ENCODE peak calls at places on chromosomes 11 and 22, in eight cellular contexts. One of them, this sample, is unnamed.

GRCh38 chr11:126473269-126473668 is 117.8 kb downstream of the ST3GAL4 start:
- DNase-seq in GM23248: no peak
- DNase-seq in neural progenitor cell: no peak
- DNase-seq in colonic mucosa: no peak
- DNase-seq in astrocyte: no peak
- DNase-seq in Karpas-422: no peak
- DNase-seq in mammary epithelial cell: no peak
- DNase-seq in MM.1S: no peak
- DNase-seq in this sample: no peak

GRCh38 chr11:39236916-39237315 is 2222.5 kb downstream of the LRRC4C start:
- DNase-seq in GM23248: no peak
- DNase-seq in neural progenitor cell: peak; percentile 23
- DNase-seq in colonic mucosa: no peak
- DNase-seq in astrocyte: peak; percentile 18
- DNase-seq in Karpas-422: no peak
- DNase-seq in mammary epithelial cell: peak; percentile 14
- DNase-seq in MM.1S: no peak
- DNase-seq in this sample: no peak

GRCh38 chr11:67613960-67614715 is 7.4 kb downstream of the NDUFV1 start:
- DNase-seq in GM23248: peak; percentile 64
- DNase-seq in neural progenitor cell: peak; percentile 87
- DNase-seq in colonic mucosa: peak; percentile 66
- DNase-seq in astrocyte: no peak
- DNase-seq in Karpas-422: peak; percentile 95
- DNase-seq in mammary epithelial cell: peak; percentile 57
- DNase-seq in MM.1S: peak; percentile 93
- DNase-seq in this sample: peak; percentile 91

GRCh38 chr11:92306966-92307504 is 82.4 kb downstream of the FAT3 start:
- DNase-seq in GM23248: no peak
- DNase-seq in neural progenitor cell: no peak
- DNase-seq in colonic mucosa: no peak
- DNase-seq in astrocyte: no peak
- DNase-seq in Karpas-422: no peak
- DNase-seq in mammary epithelial cell: no peak
- DNase-seq in MM.1S: no peak
- DNase-seq in this sample: no peak

GRCh38 chr11:68398870-68399865 is 61.4 kb upstream of the PPP6R3 start:
- DNase-seq in GM23248: no peak
- DNase-seq in neural progenitor cell: no peak
- DNase-seq in colonic mucosa: no peak
- DNase-seq in astrocyte: no peak
- DNase-seq in Karpas-422: no peak
- DNase-seq in mammary epithelial cell: no peak
- DNase-seq in MM.1S: no peak
- DNase-seq in this sample: no peak

GRCh38 chr11:64245401-64245796 is 1.3 kb downstream of the PPP1R14B start:
- DNase-seq in GM23248: no peak
- DNase-seq in neural progenitor cell: no peak
- DNase-seq in colonic mucosa: no peak
- DNase-seq in astrocyte: no peak
- DNase-seq in Karpas-422: peak; percentile 76
- DNase-seq in mammary epithelial cell: no peak
- DNase-seq in MM.1S: peak; percentile 29
- DNase-seq in this sample: no peak

GRCh38 chr11:82225930-82226329 is 507.7 kb downstream of the FAM181B start:
- DNase-seq in GM23248: no peak
- DNase-seq in neural progenitor cell: peak; percentile 10
- DNase-seq in colonic mucosa: no peak
- DNase-seq in astrocyte: no peak
- DNase-seq in Karpas-422: peak; percentile 63
- DNase-seq in mammary epithelial cell: no peak
- DNase-seq in MM.1S: peak; percentile 9
- DNase-seq in this sample: no peak

GRCh38 chr11:46615756-46616155 is 1.3 kb downstream of the HARBI1 start:
- DNase-seq in GM23248: peak; percentile 53
- DNase-seq in neural progenitor cell: no peak
- DNase-seq in colonic mucosa: no peak
- DNase-seq in astrocyte: no peak
- DNase-seq in Karpas-422: no peak
- DNase-seq in mammary epithelial cell: no peak
- DNase-seq in MM.1S: no peak
- DNase-seq in this sample: no peak

GRCh38 chr11:60866911-60867870 is at the start of gene ZP1:
- DNase-seq in GM23248: no peak
- DNase-seq in neural progenitor cell: no peak
- DNase-seq in colonic mucosa: no peak
- DNase-seq in astrocyte: no peak
- DNase-seq in Karpas-422: no peak
- DNase-seq in mammary epithelial cell: no peak
- DNase-seq in MM.1S: no peak
- DNase-seq in this sample: no peak

GRCh38 chr11:7635137-7635536 is 38.2 kb downstream of the CYB5R2 start:
- DNase-seq in GM23248: no peak
- DNase-seq in neural progenitor cell: no peak
- DNase-seq in colonic mucosa: no peak
- DNase-seq in astrocyte: no peak
- DNase-seq in Karpas-422: no peak
- DNase-seq in mammary epithelial cell: no peak
- DNase-seq in MM.1S: no peak
- DNase-seq in this sample: no peak

GRCh38 chr11:57458410-57459111 is 1.8 kb upstream of the RTN4RL2 start:
- DNase-seq in GM23248: peak; percentile 58
- DNase-seq in neural progenitor cell: peak; percentile 70
- DNase-seq in colonic mucosa: peak; percentile 74
- DNase-seq in astrocyte: no peak
- DNase-seq in Karpas-422: peak; percentile 70
- DNase-seq in mammary epithelial cell: no peak
- DNase-seq in MM.1S: no peak
- DNase-seq in this sample: peak; percentile 86

GRCh38 chr11:63613517-63614135 is 607 bp downstream of the PLAAT3 start:
- DNase-seq in GM23248: peak; percentile 38
- DNase-seq in neural progenitor cell: peak; percentile 62
- DNase-seq in colonic mucosa: peak; percentile 40
- DNase-seq in astrocyte: no peak
- DNase-seq in Karpas-422: no peak
- DNase-seq in mammary epithelial cell: no peak
- DNase-seq in MM.1S: no peak
- DNase-seq in this sample: peak; percentile 87

GRCh38 chr22:20083891-20084546 is 4.0 kb downstream of the DGCR8 start:
- DNase-seq in GM23248: no peak
- DNase-seq in neural progenitor cell: no peak
- DNase-seq in colonic mucosa: no peak
- DNase-seq in astrocyte: no peak
- DNase-seq in Karpas-422: no peak
- DNase-seq in mammary epithelial cell: no peak
- DNase-seq in MM.1S: no peak
- DNase-seq in this sample: no peak

GRCh38 chr11:57735655-57736298 is 5.5 kb upstream of the SELENOH start:
- DNase-seq in GM23248: no peak
- DNase-seq in neural progenitor cell: no peak
- DNase-seq in colonic mucosa: no peak
- DNase-seq in astrocyte: no peak
- DNase-seq in Karpas-422: peak; percentile 35
- DNase-seq in mammary epithelial cell: no peak
- DNase-seq in MM.1S: peak; percentile 64
- DNase-seq in this sample: peak; percentile 57

GRCh38 chr11:129973809-129974208 is 28.8 kb downstream of the PRDM10 start:
- DNase-seq in GM23248: no peak
- DNase-seq in neural progenitor cell: peak; percentile 20
- DNase-seq in colonic mucosa: no peak
- DNase-seq in astrocyte: no peak
- DNase-seq in Karpas-422: no peak
- DNase-seq in mammary epithelial cell: no peak
- DNase-seq in MM.1S: no peak
- DNase-seq in this sample: peak; percentile 92
- H3K9ac ChIP-seq in GM23248: no peak overlapping the region
- H3K9ac ChIP-seq in neural progenitor cell: no peak overlapping the region
- H3K9ac ChIP-seq in colonic mucosa: no peak overlapping the region
- H3K9ac ChIP-seq in astrocyte: no peak overlapping the region
- H3K9ac ChIP-seq in Karpas-422: peak overlapping the region; percentile 44
- H3K9ac ChIP-seq in mammary epithelial cell: no peak overlapping the region
- H3K9ac ChIP-seq in MM.1S: no peak overlapping the region
- H3K9ac ChIP-seq in this sample: no peak overlapping the region

GRCh38 chr11:33891714-33892327 is at the start of gene LMO2:
- DNase-seq in GM23248: no peak
- DNase-seq in neural progenitor cell: no peak
- DNase-seq in colonic mucosa: no peak
- DNase-seq in astrocyte: no peak
- DNase-seq in Karpas-422: no peak
- DNase-seq in mammary epithelial cell: no peak
- DNase-seq in MM.1S: no peak
- DNase-seq in this sample: no peak
- H3K27ac ChIP-seq in GM23248: peak within 1 kb of the TSS; percentile 7
- H3K27ac ChIP-seq in neural progenitor cell: peak within 1 kb of the TSS; percentile 61
- H3K27ac ChIP-seq in colonic mucosa: no peak within 1 kb of the TSS
- H3K27ac ChIP-seq in astrocyte: peak within 1 kb of the TSS; percentile 47
- H3K27ac ChIP-seq in Karpas-422: no peak within 1 kb of the TSS
- H3K27ac ChIP-seq in mammary epithelial cell: no peak within 1 kb of the TSS
- H3K27ac ChIP-seq in MM.1S: no peak within 1 kb of the TSS
- H3K27ac ChIP-seq in this sample: peak within 1 kb of the TSS; percentile 71

GRCh38 chr22:24176040-24176439 is 5.2 kb upstream of the SUSD2 start:
- DNase-seq in GM23248: no peak
- DNase-seq in neural progenitor cell: no peak
- DNase-seq in colonic mucosa: no peak
- DNase-seq in astrocyte: no peak
- DNase-seq in Karpas-422: no peak
- DNase-seq in mammary epithelial cell: no peak
- DNase-seq in MM.1S: no peak
- DNase-seq in this sample: no peak
- H3K9ac ChIP-seq in GM23248: no peak overlapping the region
- H3K9ac ChIP-seq in neural progenitor cell: no peak overlapping the region
- H3K9ac ChIP-seq in colonic mucosa: no peak overlapping the region
- H3K9ac ChIP-seq in astrocyte: no peak overlapping the region
- H3K9ac ChIP-seq in Karpas-422: no peak overlapping the region
- H3K9ac ChIP-seq in mammary epithelial cell: no peak overlapping the region
- H3K9ac ChIP-seq in MM.1S: no peak overlapping the region
- H3K9ac ChIP-seq in this sample: no peak overlapping the region

GRCh38 chr22:25694167-25694907 is 47.7 kb upstream of the MYO18B start:
- DNase-seq in GM23248: no peak
- DNase-seq in neural progenitor cell: no peak
- DNase-seq in colonic mucosa: no peak
- DNase-seq in astrocyte: no peak
- DNase-seq in Karpas-422: no peak
- DNase-seq in mammary epithelial cell: no peak
- DNase-seq in MM.1S: no peak
- DNase-seq in this sample: no peak
- H3K27ac ChIP-seq in GM23248: no peak overlapping the region
- H3K27ac ChIP-seq in neural progenitor cell: no peak overlapping the region
- H3K27ac ChIP-seq in colonic mucosa: no peak overlapping the region
- H3K27ac ChIP-seq in astrocyte: no peak overlapping the region
- H3K27ac ChIP-seq in Karpas-422: no peak overlapping the region
- H3K27ac ChIP-seq in mammary epithelial cell: no peak overlapping the region
- H3K27ac ChIP-seq in MM.1S: no peak overlapping the region
- H3K27ac ChIP-seq in this sample: no peak overlapping the region

DNA sequence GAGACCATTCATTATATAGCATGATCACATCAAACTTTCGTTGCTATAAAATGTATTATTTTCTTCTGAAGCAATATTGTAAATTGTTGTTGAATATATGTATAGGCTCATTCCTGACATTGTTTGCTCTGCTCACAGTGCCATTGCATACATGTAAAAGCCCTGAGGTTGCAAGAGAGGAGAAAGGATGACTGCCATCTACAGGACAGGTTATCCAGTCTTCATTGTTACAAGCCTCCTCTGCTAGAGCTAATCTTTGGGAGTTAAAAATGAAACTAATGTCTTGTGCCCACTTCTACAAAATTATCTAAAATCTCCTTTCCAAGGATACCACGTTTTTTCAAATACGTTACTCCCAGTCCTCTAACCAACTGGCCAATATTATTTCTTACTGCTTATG is 16.4 kb upstream of the OR5AL1 start:
- DNase-seq in GM23248: no peak
- DNase-seq in neural progenitor cell: peak; percentile 12
- DNase-seq in colonic mucosa: no peak
- DNase-seq in astrocyte: no peak
- DNase-seq in Karpas-422: no peak
- DNase-seq in mammary epithelial cell: no peak
- DNase-seq in MM.1S: no peak
- DNase-seq in this sample: no peak
- H3K9ac ChIP-seq in GM23248: no peak overlapping the region
- H3K9ac ChIP-seq in neural progenitor cell: no peak overlapping the region
- H3K9ac ChIP-seq in colonic mucosa: no peak overlapping the region
- H3K9ac ChIP-seq in astrocyte: no peak overlapping the region
- H3K9ac ChIP-seq in Karpas-422: no peak overlapping the region
- H3K9ac ChIP-seq in mammary epithelial cell: no peak overlapping the region
- H3K9ac ChIP-seq in MM.1S: no peak overlapping the region
- H3K9ac ChIP-seq in this sample: no peak overlapping the region

GRCh38 chr22:29359469-29359868 is 28.9 kb downstream of the AP1B1 start:
- DNase-seq in GM23248: peak; percentile 65
- DNase-seq in neural progenitor cell: peak; percentile 71
- DNase-seq in colonic mucosa: peak; percentile 59
- DNase-seq in astrocyte: peak; percentile 32
- DNase-seq in Karpas-422: peak; percentile 52
- DNase-seq in mammary epithelial cell: no peak
- DNase-seq in MM.1S: no peak
- DNase-seq in this sample: peak; percentile 83
- H3K27ac ChIP-seq in GM23248: no peak overlapping the region
- H3K27ac ChIP-seq in neural progenitor cell: no peak overlapping the region
- H3K27ac ChIP-seq in colonic mucosa: no peak overlapping the region
- H3K27ac ChIP-seq in astrocyte: no peak overlapping the region
- H3K27ac ChIP-seq in Karpas-422: no peak overlapping the region
- H3K27ac ChIP-seq in mammary epithelial cell: no peak overlapping the region
- H3K27ac ChIP-seq in MM.1S: no peak overlapping the region
- H3K27ac ChIP-seq in this sample: no peak overlapping the region

DNA sequence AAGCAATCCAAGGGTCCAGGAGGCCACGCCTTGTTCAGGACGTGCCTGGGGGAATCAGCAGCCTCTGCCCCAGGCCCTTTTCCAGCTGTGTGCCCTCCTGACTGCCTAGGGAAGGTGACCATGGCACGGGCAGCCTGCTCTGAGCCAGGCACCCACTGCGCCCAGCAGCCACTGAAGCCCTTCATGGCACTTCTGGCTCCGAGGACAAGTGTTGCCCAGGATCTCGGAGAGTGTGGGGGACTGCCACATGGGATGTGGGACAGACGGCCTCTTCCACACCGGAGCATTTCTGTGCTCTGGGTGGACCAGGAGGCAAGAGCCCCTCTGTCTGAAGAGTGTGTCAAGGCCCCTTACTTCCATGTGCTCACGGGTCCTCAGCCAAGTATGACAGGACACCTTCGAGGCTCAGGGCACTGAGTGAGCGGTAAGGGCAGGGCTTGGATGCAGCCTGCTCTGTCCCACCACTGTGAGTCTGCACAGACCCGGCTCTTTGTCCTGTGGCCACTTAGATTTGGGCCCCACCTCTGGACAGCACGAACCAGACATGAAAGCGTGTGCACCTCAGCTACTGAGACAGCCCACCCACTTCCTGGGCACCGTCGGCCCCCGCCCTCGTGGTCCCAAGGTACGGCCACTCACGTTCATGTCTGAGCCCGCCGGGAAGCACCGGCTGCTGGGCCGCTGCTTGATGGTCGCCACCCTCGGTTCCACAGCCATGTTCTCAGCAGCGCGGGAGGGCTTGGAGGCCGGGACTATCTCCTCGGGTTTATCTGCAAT is 93.6 kb downstream of the CTTN start:
- DNase-seq in GM23248: no peak
- DNase-seq in neural progenitor cell: no peak
- DNase-seq in colonic mucosa: no peak
- DNase-seq in astrocyte: no peak
- DNase-seq in Karpas-422: no peak
- DNase-seq in mammary epithelial cell: no peak
- DNase-seq in MM.1S: no peak
- DNase-seq in this sample: no peak
- H3K9ac ChIP-seq in GM23248: no peak overlapping the region
- H3K9ac ChIP-seq in neural progenitor cell: no peak overlapping the region
- H3K9ac ChIP-seq in colonic mucosa: no peak overlapping the region
- H3K9ac ChIP-seq in astrocyte: no peak overlapping the region
- H3K9ac ChIP-seq in Karpas-422: no peak overlapping the region
- H3K9ac ChIP-seq in mammary epithelial cell: no peak overlapping the region
- H3K9ac ChIP-seq in MM.1S: no peak overlapping the region
- H3K9ac ChIP-seq in this sample: no peak overlapping the region

GRCh38 chr11:94147433-94147845 is 18.8 kb downstream of the PANX1 start:
- DNase-seq in GM23248: no peak
- DNase-seq in neural progenitor cell: no peak
- DNase-seq in colonic mucosa: no peak
- DNase-seq in astrocyte: no peak
- DNase-seq in Karpas-422: no peak
- DNase-seq in mammary epithelial cell: no peak
- DNase-seq in MM.1S: no peak
- DNase-seq in this sample: no peak
- H3K27ac ChIP-seq in GM23248: no peak overlapping the region
- H3K27ac ChIP-seq in neural progenitor cell: no peak overlapping the region
- H3K27ac ChIP-seq in colonic mucosa: no peak overlapping the region
- H3K27ac ChIP-seq in astrocyte: no peak overlapping the region
- H3K27ac ChIP-seq in Karpas-422: no peak overlapping the region
- H3K27ac ChIP-seq in mammary epithelial cell: no peak overlapping the region
- H3K27ac ChIP-seq in MM.1S: no peak overlapping the region
- H3K27ac ChIP-seq in this sample: no peak overlapping the region

This sample was measured in endodermal cell.